ENCODE peak calls at places on chromosomes 12 and 14, in six cellular contexts. One of them, this sample, is unnamed. For H3K36me3, the result is how much of the 10 kb centered on the place peaks cover.

GRCh38 chr12:110252716-110253115 is 28.3 kb upstream of the ATP2A2 start:
- DNase-seq in breast epithelium: no peak
- DNase-seq in transverse colon: no peak
- DNase-seq in prostate gland: no peak
- DNase-seq in endothelial cell of umbilical vein: no peak
- DNase-seq in stomach: no peak
- DNase-seq in this sample: no peak

GRCh38 chr14:50362791-50363733 is 33.6 kb downstream of the CDKL1 start:
- DNase-seq in breast epithelium: no peak
- DNase-seq in transverse colon: no peak
- DNase-seq in prostate gland: no peak
- DNase-seq in endothelial cell of umbilical vein: no peak
- DNase-seq in stomach: no peak
- DNase-seq in this sample: no peak

GRCh38 chr12:11743333-11743732 is 93.9 kb downstream of the ETV6 start:
- DNase-seq in breast epithelium: no peak
- DNase-seq in transverse colon: no peak
- DNase-seq in prostate gland: no peak
- DNase-seq in endothelial cell of umbilical vein: no peak
- DNase-seq in stomach: no peak
- DNase-seq in this sample: no peak

GRCh38 chr12:3214508-3215365 is 137.6 kb downstream of the TSPAN9 start:
- DNase-seq in breast epithelium: no peak
- DNase-seq in transverse colon: no peak
- DNase-seq in prostate gland: peak
- DNase-seq in endothelial cell of umbilical vein: no peak
- DNase-seq in stomach: no peak
- DNase-seq in this sample: no peak

GRCh38 chr14:58171090-58171489 is 19.1 kb upstream of the ARMH4 start:
- DNase-seq in breast epithelium: peak
- DNase-seq in transverse colon: peak
- DNase-seq in prostate gland: peak
- DNase-seq in endothelial cell of umbilical vein: peak
- DNase-seq in stomach: peak
- DNase-seq in this sample: peak

GRCh38 chr12:105378821-105379400 is 48.4 kb downstream of the C12orf75 start:
- DNase-seq in breast epithelium: no peak
- DNase-seq in transverse colon: no peak
- DNase-seq in prostate gland: no peak
- DNase-seq in endothelial cell of umbilical vein: peak
- DNase-seq in stomach: no peak
- DNase-seq in this sample: no peak

GRCh38 chr12:8906781-8907180 is 7.5 kb upstream of the PHC1 start:
- DNase-seq in breast epithelium: no peak
- DNase-seq in transverse colon: no peak
- DNase-seq in prostate gland: no peak
- DNase-seq in endothelial cell of umbilical vein: no peak
- DNase-seq in stomach: no peak
- DNase-seq in this sample: no peak

GRCh38 chr14:69716483-69717187 is 50.3 kb upstream of the SRSF5 start:
- DNase-seq in breast epithelium: no peak
- DNase-seq in transverse colon: peak
- DNase-seq in prostate gland: no peak
- DNase-seq in endothelial cell of umbilical vein: peak
- DNase-seq in stomach: no peak
- DNase-seq in this sample: no peak

GRCh38 chr12:107399061-107399460 is 286.5 kb upstream of the PWP1 start:
- DNase-seq in breast epithelium: no peak
- DNase-seq in transverse colon: no peak
- DNase-seq in prostate gland: no peak
- DNase-seq in endothelial cell of umbilical vein: no peak
- DNase-seq in stomach: no peak
- DNase-seq in this sample: no peak

GRCh38 chr12:41521872-41522379 is 333.8 kb downstream of the PDZRN4 start:
- DNase-seq in breast epithelium: no peak
- DNase-seq in transverse colon: no peak
- DNase-seq in prostate gland: no peak
- DNase-seq in endothelial cell of umbilical vein: peak
- DNase-seq in stomach: no peak
- DNase-seq in this sample: no peak

GRCh38 chr12:4648099-4648498 is 752 bp downstream of the AKAP3 start:
- DNase-seq in breast epithelium: no peak
- DNase-seq in transverse colon: no peak
- DNase-seq in prostate gland: no peak
- DNase-seq in endothelial cell of umbilical vein: no peak
- DNase-seq in stomach: no peak
- DNase-seq in this sample: no peak

GRCh38 chr14:25406818-25407217 is 356.9 kb upstream of the STXBP6 start:
- DNase-seq in breast epithelium: no peak
- DNase-seq in transverse colon: peak
- DNase-seq in prostate gland: no peak
- DNase-seq in endothelial cell of umbilical vein: peak
- DNase-seq in stomach: no peak
- DNase-seq in this sample: no peak

GRCh38 chr12:44372259-44372658 is 503.9 kb downstream of the NELL2 start:
- DNase-seq in breast epithelium: no peak
- DNase-seq in transverse colon: no peak
- DNase-seq in prostate gland: no peak
- DNase-seq in endothelial cell of umbilical vein: no peak
- DNase-seq in stomach: no peak
- DNase-seq in this sample: no peak

GRCh38 chr12:12079291-12079690 is 8.6 kb downstream of the BCL2L14 start:
- DNase-seq in breast epithelium: no peak
- DNase-seq in transverse colon: no peak
- DNase-seq in prostate gland: no peak
- DNase-seq in endothelial cell of umbilical vein: no peak
- DNase-seq in stomach: no peak
- DNase-seq in this sample: no peak

GRCh38 chr12:57201219-57201618 is 15.4 kb upstream of the NXPH4 start:
- DNase-seq in breast epithelium: no peak
- DNase-seq in transverse colon: no peak
- DNase-seq in prostate gland: no peak
- DNase-seq in endothelial cell of umbilical vein: no peak
- DNase-seq in stomach: no peak
- DNase-seq in this sample: no peak

GRCh38 chr14:63773504-63773903 is 45.6 kb upstream of the SGPP1 start:
- DNase-seq in breast epithelium: no peak
- DNase-seq in transverse colon: no peak
- DNase-seq in prostate gland: peak
- DNase-seq in endothelial cell of umbilical vein: no peak
- DNase-seq in stomach: no peak
- DNase-seq in this sample: no peak

GRCh38 chr12:47754881-47755280 is 3.8 kb downstream of the RAPGEF3 start:
- DNase-seq in breast epithelium: no peak
- DNase-seq in transverse colon: peak
- DNase-seq in prostate gland: peak
- DNase-seq in endothelial cell of umbilical vein: no peak
- DNase-seq in stomach: peak
- DNase-seq in this sample: no peak

GRCh38 chr12:11758838-11759509 is 109.5 kb downstream of the ETV6 start:
- DNase-seq in breast epithelium: no peak
- DNase-seq in transverse colon: peak
- DNase-seq in prostate gland: no peak
- DNase-seq in endothelial cell of umbilical vein: peak
- DNase-seq in stomach: no peak
- DNase-seq in this sample: no peak

GRCh38 chr14:104118006-104118844 is 20.2 kb upstream of the KIF26A start:
- DNase-seq in breast epithelium: peak
- DNase-seq in transverse colon: peak
- DNase-seq in prostate gland: no peak
- DNase-seq in endothelial cell of umbilical vein: no peak
- DNase-seq in stomach: peak
- DNase-seq in this sample: peak

GRCh38 chr14:96156804-96157760 is 47.6 kb upstream of the BDKRB2 start:
- DNase-seq in breast epithelium: no peak
- DNase-seq in transverse colon: no peak
- DNase-seq in prostate gland: no peak
- DNase-seq in endothelial cell of umbilical vein: no peak
- DNase-seq in stomach: peak
- DNase-seq in this sample: peak

GRCh38 chr14:31205681-31206535 is 1.7 kb downstream of the HECTD1 start:
- DNase-seq in breast epithelium: no peak
- DNase-seq in transverse colon: no peak
- DNase-seq in prostate gland: no peak
- DNase-seq in endothelial cell of umbilical vein: peak
- DNase-seq in stomach: no peak
- DNase-seq in this sample: no peak

GRCh38 chr14:63897706-63898105 is 44.9 kb downstream of the SYNE2 start:
- DNase-seq in breast epithelium: no peak
- DNase-seq in transverse colon: no peak
- DNase-seq in prostate gland: no peak
- DNase-seq in endothelial cell of umbilical vein: no peak
- DNase-seq in stomach: no peak
- DNase-seq in this sample: no peak

GRCh38 chr12:102430661-102431060 is 49.7 kb downstream of the IGF1 start:
- DNase-seq in breast epithelium: no peak
- DNase-seq in transverse colon: no peak
- DNase-seq in prostate gland: no peak
- DNase-seq in endothelial cell of umbilical vein: no peak
- DNase-seq in stomach: no peak
- DNase-seq in this sample: no peak

GRCh38 chr12:50338920-50339319 is 55.6 kb upstream of the LIMA1 start:
- DNase-seq in breast epithelium: no peak
- DNase-seq in transverse colon: no peak
- DNase-seq in prostate gland: no peak
- DNase-seq in endothelial cell of umbilical vein: no peak
- DNase-seq in stomach: no peak
- DNase-seq in this sample: no peak

GRCh38 chr12:21773263-21773741 is 1.2 kb downstream of the KCNJ8 start:
- DNase-seq in breast epithelium: no peak
- DNase-seq in transverse colon: peak
- DNase-seq in prostate gland: no peak
- DNase-seq in endothelial cell of umbilical vein: no peak
- DNase-seq in stomach: no peak
- DNase-seq in this sample: no peak

GRCh38 chr14:77002335-77002734 is 26.2 kb downstream of the IRF2BPL start:
- DNase-seq in breast epithelium: no peak
- DNase-seq in transverse colon: no peak
- DNase-seq in prostate gland: no peak
- DNase-seq in endothelial cell of umbilical vein: no peak
- DNase-seq in stomach: no peak
- DNase-seq in this sample: no peak

GRCh38 chr12:108129017-108129812 is at the start of gene WSCD2:
- DNase-seq in breast epithelium: no peak
- DNase-seq in transverse colon: peak
- DNase-seq in prostate gland: peak
- DNase-seq in endothelial cell of umbilical vein: no peak
- DNase-seq in stomach: peak
- DNase-seq in this sample: no peak

GRCh38 chr14:91303091-91303923 is 58.8 kb upstream of the GPR68 start:
- DNase-seq in breast epithelium: no peak
- DNase-seq in transverse colon: no peak
- DNase-seq in prostate gland: no peak
- DNase-seq in endothelial cell of umbilical vein: peak
- DNase-seq in stomach: no peak
- DNase-seq in this sample: no peak

GRCh38 chr12:79082595-79082994 is 218.0 kb downstream of the SYT1 start:
- DNase-seq in breast epithelium: no peak
- DNase-seq in transverse colon: no peak
- DNase-seq in prostate gland: no peak
- DNase-seq in endothelial cell of umbilical vein: no peak
- DNase-seq in stomach: no peak
- DNase-seq in this sample: no peak

GRCh38 chr14:20624495-20625070 is 16.9 kb downstream of the OR6S1 start:
- DNase-seq in breast epithelium: no peak
- DNase-seq in transverse colon: peak
- DNase-seq in prostate gland: peak
- DNase-seq in endothelial cell of umbilical vein: no peak
- DNase-seq in stomach: peak
- DNase-seq in this sample: peak

GRCh38 chr12:128644664-128645296 is 179.0 kb downstream of the SLC15A4 start:
- DNase-seq in breast epithelium: no peak
- DNase-seq in transverse colon: peak
- DNase-seq in prostate gland: peak
- DNase-seq in endothelial cell of umbilical vein: no peak
- DNase-seq in stomach: peak
- DNase-seq in this sample: no peak

GRCh38 chr12:67920432-67920831 is 68.8 kb upstream of the IFNG-AS1 start:
- DNase-seq in breast epithelium: no peak
- DNase-seq in transverse colon: no peak
- DNase-seq in prostate gland: no peak
- DNase-seq in endothelial cell of umbilical vein: no peak
- DNase-seq in stomach: no peak
- DNase-seq in this sample: no peak

GRCh38 chr14:53472306-53472705 is 319.2 kb upstream of the DDHD1 start:
- DNase-seq in breast epithelium: no peak
- DNase-seq in transverse colon: no peak
- DNase-seq in prostate gland: no peak
- DNase-seq in endothelial cell of umbilical vein: no peak
- DNase-seq in stomach: no peak
- DNase-seq in this sample: no peak

GRCh38 chr12:121245951-121246350 is 36.0 kb downstream of the P2RX4 start:
- DNase-seq in breast epithelium: no peak
- DNase-seq in transverse colon: no peak
- DNase-seq in prostate gland: no peak
- DNase-seq in endothelial cell of umbilical vein: no peak
- DNase-seq in stomach: no peak
- DNase-seq in this sample: no peak
- H3K36me3 ChIP-seq in breast epithelium: under half
- H3K36me3 ChIP-seq in transverse colon: under half
- H3K36me3 ChIP-seq in prostate gland: under half
- H3K36me3 ChIP-seq in endothelial cell of umbilical vein: under half
- H3K36me3 ChIP-seq in stomach: half or more
- H3K36me3 ChIP-seq in this sample: half or more

GRCh38 chr14:93957333-93957710 is 19.0 kb downstream of the ASB2 start:
- DNase-seq in breast epithelium: no peak
- DNase-seq in transverse colon: no peak
- DNase-seq in prostate gland: no peak
- DNase-seq in endothelial cell of umbilical vein: no peak
- DNase-seq in stomach: no peak
- DNase-seq in this sample: no peak
- TF ChIP-seq POLR2AphosphoS5 in breast epithelium: no peak
- TF ChIP-seq POLR2AphosphoS5 in transverse colon: no peak
- TF ChIP-seq POLR2AphosphoS5 in prostate gland: no peak
- TF ChIP-seq POLR2AphosphoS5 in endothelial cell of umbilical vein: no peak
- TF ChIP-seq POLR2AphosphoS5 in stomach: no peak
- TF ChIP-seq POLR2AphosphoS5 in this sample: no peak

DNA sequence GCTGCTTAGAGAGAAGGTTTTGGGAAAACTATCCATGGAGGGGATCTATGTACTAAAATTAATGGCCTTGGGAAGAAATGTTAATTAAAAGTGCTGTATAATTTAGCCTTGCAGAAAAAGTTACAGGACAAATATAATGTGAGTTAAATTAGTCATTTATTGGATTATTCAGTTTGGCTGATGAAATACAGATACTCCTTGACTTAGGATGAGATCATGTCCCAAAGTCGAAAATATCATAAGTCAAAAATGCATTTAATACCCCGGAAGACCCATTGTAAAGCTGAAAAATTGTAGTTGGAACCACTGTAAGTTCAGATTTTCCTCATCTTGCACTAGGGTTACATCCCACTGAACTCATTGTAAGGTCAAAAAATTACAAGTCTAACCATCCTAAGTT is 9.7 kb downstream of the RTRAF start:
- DNase-seq in breast epithelium: no peak
- DNase-seq in transverse colon: no peak
- DNase-seq in prostate gland: no peak
- DNase-seq in endothelial cell of umbilical vein: no peak
- DNase-seq in stomach: no peak
- DNase-seq in this sample: no peak
- H3K36me3 ChIP-seq in breast epithelium: under half
- H3K36me3 ChIP-seq in transverse colon: under half
- H3K36me3 ChIP-seq in prostate gland: under half
- H3K36me3 ChIP-seq in endothelial cell of umbilical vein: under half
- H3K36me3 ChIP-seq in stomach: half or more
- H3K36me3 ChIP-seq in this sample: half or more

GRCh38 chr12:15774819-15775218 is 14.4 kb downstream of the EPS8 start:
- DNase-seq in breast epithelium: no peak
- DNase-seq in transverse colon: no peak
- DNase-seq in prostate gland: no peak
- DNase-seq in endothelial cell of umbilical vein: no peak
- DNase-seq in stomach: no peak
- DNase-seq in this sample: no peak
- TF ChIP-seq POLR2AphosphoS5 in breast epithelium: no peak
- TF ChIP-seq POLR2AphosphoS5 in transverse colon: no peak
- TF ChIP-seq POLR2AphosphoS5 in prostate gland: no peak
- TF ChIP-seq POLR2AphosphoS5 in endothelial cell of umbilical vein: no peak
- TF ChIP-seq POLR2AphosphoS5 in stomach: no peak
- TF ChIP-seq POLR2AphosphoS5 in this sample: no peak

This sample was measured in suprapubic skin.